ENCODE peak calls at places on chromosomes 7 and 10, in six cellular contexts. One of them, this sample, is unnamed. For H3K4me1, the result is how much of the 10 kb centered on the place peaks cover.

GRCh38 chr10:77532068-77532467 is 105.5 kb downstream of the KCNMA1 start:
- DNase-seq in colonic mucosa: no peak
- DNase-seq in left ventricle myocardium inferior: no peak
- DNase-seq in heart right ventricle: no peak
- DNase-seq in thoracic aorta: no peak
- DNase-seq in spleen: no peak
- DNase-seq in this sample: no peak

GRCh38 chr7:38675500-38676106 is 44.4 kb upstream of the AMPH start:
- DNase-seq in spleen: no peak
- DNase-seq in thoracic aorta: no peak
- DNase-seq in heart right ventricle: no peak
- DNase-seq in left ventricle myocardium inferior: no peak
- DNase-seq in colonic mucosa: no peak
- DNase-seq in this sample: no peak

GRCh38 chr7:157549612-157550299 is 213.0 kb downstream of the DNAJB6 start:
- DNase-seq in thoracic aorta: no peak
- DNase-seq in heart right ventricle: no peak
- DNase-seq in spleen: peak
- DNase-seq in colonic mucosa: no peak
- DNase-seq in left ventricle myocardium inferior: no peak
- DNase-seq in this sample: peak

GRCh38 chr10:71217266-71218045 is 5.1 kb downstream of the UNC5B start:
- DNase-seq in heart right ventricle: peak
- DNase-seq in thoracic aorta: no peak
- DNase-seq in spleen: peak
- DNase-seq in left ventricle myocardium inferior: no peak
- DNase-seq in colonic mucosa: no peak
- DNase-seq in this sample: peak

GRCh38 chr10:14474656-14475055 is 143.9 kb upstream of the FRMD4A start:
- DNase-seq in thoracic aorta: no peak
- DNase-seq in left ventricle myocardium inferior: peak
- DNase-seq in heart right ventricle: no peak
- DNase-seq in spleen: no peak
- DNase-seq in colonic mucosa: no peak
- DNase-seq in this sample: no peak

GRCh38 chr10:31526681-31527080 is 207.7 kb downstream of the ZEB1 start:
- DNase-seq in left ventricle myocardium inferior: no peak
- DNase-seq in thoracic aorta: no peak
- DNase-seq in colonic mucosa: no peak
- DNase-seq in spleen: peak
- DNase-seq in heart right ventricle: no peak
- DNase-seq in this sample: no peak

GRCh38 chr7:133003052-133003910 is 78.6 kb downstream of the CHCHD3 start:
- DNase-seq in colonic mucosa: no peak
- DNase-seq in left ventricle myocardium inferior: no peak
- DNase-seq in thoracic aorta: no peak
- DNase-seq in heart right ventricle: no peak
- DNase-seq in spleen: no peak
- DNase-seq in this sample: no peak

GRCh38 chr10:680146-680545 is 9.3 kb downstream of the DIP2C start:
- DNase-seq in colonic mucosa: no peak
- DNase-seq in thoracic aorta: no peak
- DNase-seq in spleen: no peak
- DNase-seq in left ventricle myocardium inferior: peak
- DNase-seq in heart right ventricle: no peak
- DNase-seq in this sample: peak

GRCh38 chr10:111650088-111650487 is 533.5 kb downstream of the GPAM start:
- DNase-seq in spleen: no peak
- DNase-seq in heart right ventricle: no peak
- DNase-seq in colonic mucosa: no peak
- DNase-seq in thoracic aorta: no peak
- DNase-seq in left ventricle myocardium inferior: no peak
- DNase-seq in this sample: no peak

GRCh38 chr10:70588255-70588654 is 14.3 kb downstream of the PRF1 start:
- DNase-seq in spleen: no peak
- DNase-seq in heart right ventricle: no peak
- DNase-seq in colonic mucosa: no peak
- DNase-seq in thoracic aorta: no peak
- DNase-seq in left ventricle myocardium inferior: no peak
- DNase-seq in this sample: peak

GRCh38 chr10:111113238-111113960 is 36.6 kb downstream of the ADRA2A start:
- DNase-seq in colonic mucosa: no peak
- DNase-seq in heart right ventricle: no peak
- DNase-seq in left ventricle myocardium inferior: no peak
- DNase-seq in spleen: no peak
- DNase-seq in thoracic aorta: no peak
- DNase-seq in this sample: no peak

GRCh38 chr10:129968937-129969527 is 5.0 kb upstream of the EBF3 start:
- DNase-seq in spleen: peak
- DNase-seq in heart right ventricle: peak
- DNase-seq in colonic mucosa: peak
- DNase-seq in thoracic aorta: no peak
- DNase-seq in left ventricle myocardium inferior: no peak
- DNase-seq in this sample: no peak

GRCh38 chr7:98826811-98827231 is 43.0 kb downstream of the TMEM130 start:
- DNase-seq in left ventricle myocardium inferior: peak
- DNase-seq in thoracic aorta: peak
- DNase-seq in heart right ventricle: peak
- DNase-seq in spleen: no peak
- DNase-seq in colonic mucosa: no peak
- DNase-seq in this sample: peak

GRCh38 chr10:5582736-5583135 is 58.0 kb downstream of the CALML3 start:
- DNase-seq in heart right ventricle: no peak
- DNase-seq in left ventricle myocardium inferior: no peak
- DNase-seq in spleen: peak
- DNase-seq in thoracic aorta: no peak
- DNase-seq in colonic mucosa: no peak
- DNase-seq in this sample: no peak

GRCh38 chr10:45470098-45471012 is 96.3 kb downstream of the ALOX5 start:
- DNase-seq in left ventricle myocardium inferior: no peak
- DNase-seq in colonic mucosa: no peak
- DNase-seq in heart right ventricle: no peak
- DNase-seq in thoracic aorta: no peak
- DNase-seq in spleen: peak
- DNase-seq in this sample: no peak

GRCh38 chr7:84136336-84136735 is 58.3 kb downstream of the SEMA3A start:
- DNase-seq in heart right ventricle: no peak
- DNase-seq in colonic mucosa: no peak
- DNase-seq in thoracic aorta: no peak
- DNase-seq in spleen: no peak
- DNase-seq in left ventricle myocardium inferior: no peak
- DNase-seq in this sample: no peak

GRCh38 chr10:61047011-61047410 is 103.0 kb upstream of the RHOBTB1 start:
- DNase-seq in heart right ventricle: no peak
- DNase-seq in thoracic aorta: no peak
- DNase-seq in colonic mucosa: no peak
- DNase-seq in left ventricle myocardium inferior: no peak
- DNase-seq in spleen: no peak
- DNase-seq in this sample: no peak

GRCh38 chr10:79344502-79345195 is 2.6 kb upstream of the PPIF start:
- DNase-seq in heart right ventricle: no peak
- DNase-seq in left ventricle myocardium inferior: no peak
- DNase-seq in colonic mucosa: no peak
- DNase-seq in thoracic aorta: no peak
- DNase-seq in spleen: no peak
- DNase-seq in this sample: no peak

GRCh38 chr7:44987996-44988395 is 9.2 kb upstream of the MYO1G start:
- DNase-seq in spleen: peak
- DNase-seq in thoracic aorta: no peak
- DNase-seq in heart right ventricle: no peak
- DNase-seq in left ventricle myocardium inferior: no peak
- DNase-seq in colonic mucosa: no peak
- DNase-seq in this sample: no peak
- H3K4me1 ChIP-seq in spleen: under half
- H3K4me1 ChIP-seq in thoracic aorta: under half
- H3K4me1 ChIP-seq in heart right ventricle: under half
- H3K4me1 ChIP-seq in left ventricle myocardium inferior: under half
- H3K4me1 ChIP-seq in colonic mucosa: under half
- H3K4me1 ChIP-seq in this sample: under half

DNA sequence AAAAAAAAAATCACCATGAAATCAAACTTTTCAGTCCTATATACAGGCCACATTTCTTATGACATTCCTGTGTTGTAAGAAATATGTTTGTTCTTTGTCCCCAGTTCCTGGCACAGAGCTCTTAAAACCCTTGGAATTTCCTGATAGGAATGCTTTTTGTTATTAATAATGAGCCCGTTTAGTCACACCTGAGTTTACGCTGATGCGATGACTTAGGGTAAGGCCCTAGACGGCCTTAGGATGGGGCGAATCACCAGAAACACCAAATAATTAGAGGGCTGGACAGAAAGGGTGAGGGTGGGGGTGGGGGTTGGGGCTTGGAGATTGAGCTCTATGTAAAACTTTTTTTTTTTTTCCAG is 17.5 kb downstream of the TSPAN15 start:
- DNase-seq in colonic mucosa: no peak
- DNase-seq in heart right ventricle: no peak
- DNase-seq in left ventricle myocardium inferior: no peak
- DNase-seq in spleen: no peak
- DNase-seq in thoracic aorta: no peak
- DNase-seq in this sample: no peak
- H3K4me1 ChIP-seq in colonic mucosa: under half
- H3K4me1 ChIP-seq in heart right ventricle: half or more
- H3K4me1 ChIP-seq in left ventricle myocardium inferior: half or more
- H3K4me1 ChIP-seq in spleen: half or more
- H3K4me1 ChIP-seq in thoracic aorta: under half
- H3K4me1 ChIP-seq in this sample: under half

GRCh38 chr10:109899578-109900355 is 23.5 kb downstream of the XPNPEP1 start:
- DNase-seq in thoracic aorta: no peak
- DNase-seq in left ventricle myocardium inferior: no peak
- DNase-seq in heart right ventricle: no peak
- DNase-seq in spleen: no peak
- DNase-seq in colonic mucosa: no peak
- DNase-seq in this sample: no peak
- H3K4me1 ChIP-seq in thoracic aorta: under half
- H3K4me1 ChIP-seq in left ventricle myocardium inferior: half or more
- H3K4me1 ChIP-seq in heart right ventricle: half or more
- H3K4me1 ChIP-seq in spleen: half or more
- H3K4me1 ChIP-seq in colonic mucosa: under half
- H3K4me1 ChIP-seq in this sample: under half

GRCh38 chr7:26862806-26863205 is 1.6 kb downstream of the SKAP2 start:
- DNase-seq in colonic mucosa: no peak
- DNase-seq in spleen: no peak
- DNase-seq in heart right ventricle: no peak
- DNase-seq in thoracic aorta: no peak
- DNase-seq in left ventricle myocardium inferior: no peak
- DNase-seq in this sample: no peak

GRCh38 chr7:26860361-26860760 is 4.0 kb downstream of the SKAP2 start:
- DNase-seq in thoracic aorta: no peak
- DNase-seq in left ventricle myocardium inferior: no peak
- DNase-seq in spleen: no peak
- DNase-seq in heart right ventricle: no peak
- DNase-seq in colonic mucosa: peak
- DNase-seq in this sample: no peak

GRCh38 chr7:26858735-26859134 is 5.7 kb downstream of the SKAP2 start:
- DNase-seq in left ventricle myocardium inferior: no peak
- DNase-seq in spleen: no peak
- DNase-seq in heart right ventricle: no peak
- DNase-seq in colonic mucosa: peak
- DNase-seq in thoracic aorta: no peak
- DNase-seq in this sample: no peak

GRCh38 chr7:26859720-26860119 is 4.7 kb downstream of the SKAP2 start:
- DNase-seq in thoracic aorta: no peak
- DNase-seq in spleen: no peak
- DNase-seq in colonic mucosa: no peak
- DNase-seq in heart right ventricle: no peak
- DNase-seq in left ventricle myocardium inferior: no peak
- DNase-seq in this sample: no peak

DNA sequence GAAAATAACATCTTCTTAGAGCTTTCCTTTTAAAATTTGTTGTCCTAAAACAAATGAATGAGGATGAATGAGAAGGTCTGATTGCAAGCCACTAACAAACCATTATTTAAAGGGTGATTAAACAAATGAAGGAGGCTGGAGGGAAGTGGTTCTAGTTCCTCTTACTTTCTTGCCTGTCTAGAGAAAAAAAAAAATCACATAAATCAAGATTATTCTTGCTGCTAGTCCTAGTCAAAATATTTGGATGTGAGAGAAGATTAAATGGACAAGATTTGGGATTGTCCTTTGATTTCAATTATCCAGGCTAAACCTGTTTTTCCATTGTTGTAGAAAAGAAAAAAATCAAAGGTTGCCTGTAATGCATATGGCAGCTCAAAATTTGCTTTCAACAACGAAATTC is 3.3 kb downstream of the SKAP2 start:
- DNase-seq in heart right ventricle: no peak
- DNase-seq in spleen: no peak
- DNase-seq in thoracic aorta: no peak
- DNase-seq in colonic mucosa: no peak
- DNase-seq in left ventricle myocardium inferior: no peak
- DNase-seq in this sample: no peak
- H3K4me1 ChIP-seq in heart right ventricle: under half
- H3K4me1 ChIP-seq in spleen: half or more
- H3K4me1 ChIP-seq in thoracic aorta: under half
- H3K4me1 ChIP-seq in colonic mucosa: under half
- H3K4me1 ChIP-seq in left ventricle myocardium inferior: under half
- H3K4me1 ChIP-seq in this sample: under half

GRCh38 chr10:97766996-97767924 is 4.5 kb downstream of the SFRP5 start:
- DNase-seq in spleen: no peak
- DNase-seq in colonic mucosa: no peak
- DNase-seq in thoracic aorta: no peak
- DNase-seq in heart right ventricle: no peak
- DNase-seq in left ventricle myocardium inferior: no peak
- DNase-seq in this sample: no peak
- H3K4me1 ChIP-seq in spleen: under half
- H3K4me1 ChIP-seq in colonic mucosa: under half
- H3K4me1 ChIP-seq in thoracic aorta: under half
- H3K4me1 ChIP-seq in heart right ventricle: under half
- H3K4me1 ChIP-seq in left ventricle myocardium inferior: under half
- H3K4me1 ChIP-seq in this sample: under half

This sample was measured in ascending aorta.